ENCODE peak calls at places on chromosomes 7 and 10, in nine cellular contexts. One of them, this sample, is unnamed. For H3K4me1, the result is how much of the 10 kb centered on the place peaks cover.

GRCh38 chr7:151047979-151048763 is at the start of gene ASIC3:
- DNase-seq in A673: no peak
- DNase-seq in fibroblast of lung: no peak
- DNase-seq in mammary epithelial cell: no peak
- DNase-seq in endodermal cell: no peak
- DNase-seq in heart right ventricle: no peak
- DNase-seq in H9: no peak
- DNase-seq in K562: no peak
- DNase-seq in ovary: no peak
- DNase-seq in this sample: no peak

GRCh38 chr7:158492372-158492771 is 95.3 kb downstream of the PTPRN2 start:
- DNase-seq in fibroblast of lung: no peak
- DNase-seq in A673: no peak
- DNase-seq in ovary: no peak
- DNase-seq in endodermal cell: no peak
- DNase-seq in heart right ventricle: no peak
- DNase-seq in K562: no peak
- DNase-seq in H9: no peak
- DNase-seq in mammary epithelial cell: no peak
- DNase-seq in this sample: no peak

GRCh38 chr7:11458736-11459483 is 373.1 kb downstream of the THSD7A start:
- DNase-seq in K562: no peak
- DNase-seq in ovary: no peak
- DNase-seq in mammary epithelial cell: peak
- DNase-seq in endodermal cell: no peak
- DNase-seq in H9: no peak
- DNase-seq in A673: peak
- DNase-seq in heart right ventricle: no peak
- DNase-seq in fibroblast of lung: peak
- DNase-seq in this sample: no peak

GRCh38 chr7:27110977-27111752 is 8.7 kb upstream of the HOXA2 start:
- DNase-seq in A673: no peak
- DNase-seq in ovary: no peak
- DNase-seq in K562: no peak
- DNase-seq in heart right ventricle: no peak
- DNase-seq in fibroblast of lung: peak
- DNase-seq in H9: no peak
- DNase-seq in endodermal cell: no peak
- DNase-seq in mammary epithelial cell: peak
- DNase-seq in this sample: no peak

GRCh38 chr7:27700501-27700900 is 37.8 kb upstream of the HIBADH start:
- DNase-seq in A673: no peak
- DNase-seq in K562: no peak
- DNase-seq in H9: no peak
- DNase-seq in ovary: no peak
- DNase-seq in fibroblast of lung: no peak
- DNase-seq in mammary epithelial cell: no peak
- DNase-seq in heart right ventricle: no peak
- DNase-seq in endodermal cell: no peak
- DNase-seq in this sample: no peak

GRCh38 chr7:37376386-37376785 is 72.3 kb downstream of the ELMO1 start:
- DNase-seq in ovary: no peak
- DNase-seq in fibroblast of lung: no peak
- DNase-seq in mammary epithelial cell: peak
- DNase-seq in A673: no peak
- DNase-seq in K562: no peak
- DNase-seq in heart right ventricle: no peak
- DNase-seq in H9: no peak
- DNase-seq in endodermal cell: no peak
- DNase-seq in this sample: no peak

GRCh38 chr7:4549681-4550080 is 132.4 kb upstream of the FOXK1 start:
- DNase-seq in heart right ventricle: peak
- DNase-seq in endodermal cell: peak
- DNase-seq in ovary: no peak
- DNase-seq in fibroblast of lung: no peak
- DNase-seq in H9: no peak
- DNase-seq in K562: no peak
- DNase-seq in mammary epithelial cell: no peak
- DNase-seq in A673: no peak
- DNase-seq in this sample: peak

GRCh38 chr10:79400567-79401004 is 44.8 kb downstream of the ZCCHC24 start:
- DNase-seq in endodermal cell: peak
- DNase-seq in K562: peak
- DNase-seq in ovary: peak
- DNase-seq in mammary epithelial cell: no peak
- DNase-seq in fibroblast of lung: no peak
- DNase-seq in A673: peak
- DNase-seq in H9: peak
- DNase-seq in heart right ventricle: peak
- DNase-seq in this sample: peak

GRCh38 chr10:44963772-44964633 is 4.4 kb downstream of the RASSF4 start:
- DNase-seq in A673: no peak
- DNase-seq in endodermal cell: no peak
- DNase-seq in fibroblast of lung: peak
- DNase-seq in mammary epithelial cell: no peak
- DNase-seq in H9: peak
- DNase-seq in ovary: no peak
- DNase-seq in heart right ventricle: peak
- DNase-seq in K562: no peak
- DNase-seq in this sample: peak

GRCh38 chr10:31148955-31149354 is 117.3 kb upstream of the ZNF438 start:
- DNase-seq in ovary: no peak
- DNase-seq in K562: no peak
- DNase-seq in H9: no peak
- DNase-seq in heart right ventricle: no peak
- DNase-seq in endodermal cell: no peak
- DNase-seq in mammary epithelial cell: no peak
- DNase-seq in fibroblast of lung: no peak
- DNase-seq in A673: peak
- DNase-seq in this sample: no peak

GRCh38 chr10:79390551-79391229 is 43.4 kb downstream of the PPIF start:
- DNase-seq in heart right ventricle: peak
- DNase-seq in mammary epithelial cell: no peak
- DNase-seq in K562: peak
- DNase-seq in endodermal cell: peak
- DNase-seq in H9: peak
- DNase-seq in A673: no peak
- DNase-seq in ovary: peak
- DNase-seq in fibroblast of lung: no peak
- DNase-seq in this sample: peak

GRCh38 chr10:13528138-13528874 is 508 bp downstream of the BEND7 start:
- DNase-seq in H9: no peak
- DNase-seq in fibroblast of lung: no peak
- DNase-seq in K562: peak
- DNase-seq in ovary: peak
- DNase-seq in endodermal cell: peak
- DNase-seq in mammary epithelial cell: no peak
- DNase-seq in heart right ventricle: peak
- DNase-seq in A673: peak
- DNase-seq in this sample: peak

GRCh38 chr10:71981024-71981867 is 17.1 kb downstream of the CHST3 start:
- DNase-seq in A673: peak
- DNase-seq in heart right ventricle: no peak
- DNase-seq in fibroblast of lung: peak
- DNase-seq in endodermal cell: no peak
- DNase-seq in K562: no peak
- DNase-seq in mammary epithelial cell: peak
- DNase-seq in ovary: peak
- DNase-seq in H9: no peak
- DNase-seq in this sample: no peak

GRCh38 chr10:71979692-71980062 is 15.5 kb downstream of the CHST3 start:
- DNase-seq in fibroblast of lung: no peak
- DNase-seq in ovary: no peak
- DNase-seq in endodermal cell: no peak
- DNase-seq in K562: no peak
- DNase-seq in heart right ventricle: no peak
- DNase-seq in mammary epithelial cell: no peak
- DNase-seq in H9: no peak
- DNase-seq in A673: no peak
- DNase-seq in this sample: no peak

GRCh38 chr10:71981868-71982230 is 17.7 kb downstream of the CHST3 start:
- DNase-seq in mammary epithelial cell: no peak
- DNase-seq in heart right ventricle: no peak
- DNase-seq in endodermal cell: no peak
- DNase-seq in H9: no peak
- DNase-seq in K562: no peak
- DNase-seq in A673: no peak
- DNase-seq in ovary: no peak
- DNase-seq in fibroblast of lung: no peak
- DNase-seq in this sample: no peak

GRCh38 chr10:71978988-71979691 is 14.9 kb downstream of the CHST3 start:
- DNase-seq in ovary: peak
- DNase-seq in mammary epithelial cell: no peak
- DNase-seq in K562: no peak
- DNase-seq in fibroblast of lung: no peak
- DNase-seq in A673: no peak
- DNase-seq in heart right ventricle: no peak
- DNase-seq in endodermal cell: no peak
- DNase-seq in H9: no peak
- DNase-seq in this sample: peak

GRCh38 chr10:71980181-71981023 is 16.2 kb downstream of the CHST3 start:
- DNase-seq in H9: no peak
- DNase-seq in mammary epithelial cell: no peak
- DNase-seq in A673: no peak
- DNase-seq in heart right ventricle: no peak
- DNase-seq in endodermal cell: no peak
- DNase-seq in ovary: no peak
- DNase-seq in K562: peak
- DNase-seq in fibroblast of lung: no peak
- DNase-seq in this sample: no peak
- TF ChIP-seq CTCF in H9: no peak
- TF ChIP-seq CTCF in mammary epithelial cell: no peak
- TF ChIP-seq CTCF in A673: no peak
- TF ChIP-seq CTCF in heart right ventricle: no peak
- TF ChIP-seq CTCF in endodermal cell: no peak
- TF ChIP-seq CTCF in ovary: no peak
- TF ChIP-seq CTCF in K562: no peak
- TF ChIP-seq CTCF in fibroblast of lung: no peak
- TF ChIP-seq CTCF in this sample: no peak

DNA sequence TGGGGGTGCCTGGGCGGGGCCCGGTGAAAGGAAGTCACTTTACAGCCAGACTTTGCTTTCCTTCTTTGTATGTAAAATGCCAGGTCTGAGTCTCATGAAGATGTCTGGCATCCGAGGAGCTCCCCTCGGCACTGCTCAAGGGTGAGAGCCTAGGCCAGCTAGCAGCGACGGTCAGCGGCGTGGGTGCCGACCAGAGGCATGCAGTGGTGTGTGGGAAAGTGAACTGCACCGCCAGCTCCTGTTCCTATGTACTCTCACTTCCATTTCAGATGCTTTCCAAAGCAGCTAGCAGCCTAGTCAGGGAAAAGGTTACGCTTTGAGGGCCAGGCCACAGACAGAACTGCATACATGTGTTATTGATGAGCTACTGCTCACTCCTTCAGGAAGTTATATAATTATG is 172.8 kb downstream of the ZMYND11 start:
- DNase-seq in fibroblast of lung: no peak
- DNase-seq in K562: no peak
- DNase-seq in heart right ventricle: no peak
- DNase-seq in mammary epithelial cell: no peak
- DNase-seq in ovary: no peak
- DNase-seq in endodermal cell: no peak
- DNase-seq in A673: no peak
- DNase-seq in H9: no peak
- DNase-seq in this sample: no peak
- H3K27ac ChIP-seq in fibroblast of lung: no peak
- H3K27ac ChIP-seq in K562: no peak
- H3K27ac ChIP-seq in heart right ventricle: no peak
- H3K27ac ChIP-seq in mammary epithelial cell: no peak
- H3K27ac ChIP-seq in ovary: no peak
- H3K27ac ChIP-seq in endodermal cell: no peak
- H3K27ac ChIP-seq in A673: peak
- H3K27ac ChIP-seq in H9: no peak
- H3K27ac ChIP-seq in this sample: no peak

GRCh38 chr7:44043902-44044301 is 600 bp upstream of the DBNL start:
- DNase-seq in K562: peak
- DNase-seq in heart right ventricle: no peak
- DNase-seq in ovary: peak
- DNase-seq in A673: no peak
- DNase-seq in fibroblast of lung: no peak
- DNase-seq in mammary epithelial cell: no peak
- DNase-seq in endodermal cell: peak
- DNase-seq in H9: no peak
- DNase-seq in this sample: no peak

GRCh38 chr7:44048031-44048795 is 3.7 kb downstream of the DBNL start:
- DNase-seq in ovary: peak
- DNase-seq in mammary epithelial cell: no peak
- DNase-seq in K562: no peak
- DNase-seq in endodermal cell: peak
- DNase-seq in H9: peak
- DNase-seq in A673: no peak
- DNase-seq in heart right ventricle: no peak
- DNase-seq in fibroblast of lung: no peak
- DNase-seq in this sample: no peak

GRCh38 chr7:44045226-44046014 is 918 bp downstream of the DBNL start:
- DNase-seq in H9: peak
- DNase-seq in heart right ventricle: no peak
- DNase-seq in A673: no peak
- DNase-seq in endodermal cell: no peak
- DNase-seq in ovary: no peak
- DNase-seq in mammary epithelial cell: no peak
- DNase-seq in K562: peak
- DNase-seq in fibroblast of lung: no peak
- DNase-seq in this sample: no peak

GRCh38 chr7:44044315-44045225 is at the start of gene DBNL:
- DNase-seq in heart right ventricle: peak
- DNase-seq in mammary epithelial cell: peak
- DNase-seq in ovary: peak
- DNase-seq in fibroblast of lung: peak
- DNase-seq in A673: peak
- DNase-seq in K562: peak
- DNase-seq in H9: peak
- DNase-seq in endodermal cell: peak
- DNase-seq in this sample: peak

GRCh38 chr7:44046321-44047061 is 2.0 kb downstream of the DBNL start:
- DNase-seq in ovary: peak
- DNase-seq in heart right ventricle: no peak
- DNase-seq in fibroblast of lung: no peak
- DNase-seq in A673: no peak
- DNase-seq in endodermal cell: peak
- DNase-seq in H9: no peak
- DNase-seq in K562: peak
- DNase-seq in mammary epithelial cell: no peak
- DNase-seq in this sample: no peak
- H3K4me1 ChIP-seq in ovary: under half
- H3K4me1 ChIP-seq in heart right ventricle: under half
- H3K4me1 ChIP-seq in fibroblast of lung: under half
- H3K4me1 ChIP-seq in A673: under half
- H3K4me1 ChIP-seq in endodermal cell: under half
- H3K4me1 ChIP-seq in H9: under half
- H3K4me1 ChIP-seq in K562: under half
- H3K4me1 ChIP-seq in mammary epithelial cell: under half
- H3K4me1 ChIP-seq in this sample: under half

DNA sequence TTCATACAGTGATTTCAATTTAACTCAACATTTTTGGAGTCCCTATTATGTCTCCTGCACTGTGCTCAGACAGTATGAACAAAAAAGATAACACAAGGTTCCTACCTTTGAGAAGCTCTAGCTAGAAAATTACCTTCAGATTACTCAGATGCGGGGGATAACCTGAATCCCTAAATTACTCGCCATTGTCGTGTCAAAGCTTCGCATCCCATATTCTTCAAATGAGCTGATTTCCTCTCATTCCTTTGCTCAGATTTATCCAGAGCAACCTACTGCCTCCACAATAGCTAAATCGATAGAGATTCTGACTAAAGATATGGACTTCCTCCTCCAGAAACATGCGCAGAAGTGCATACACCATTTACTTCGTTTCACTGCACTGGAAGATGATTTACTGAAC is 42.6 kb downstream of the ZNF800 start:
- DNase-seq in fibroblast of lung: no peak
- DNase-seq in mammary epithelial cell: no peak
- DNase-seq in endodermal cell: no peak
- DNase-seq in heart right ventricle: no peak
- DNase-seq in H9: no peak
- DNase-seq in K562: no peak
- DNase-seq in ovary: no peak
- DNase-seq in A673: no peak
- DNase-seq in this sample: no peak
- TF ChIP-seq CTCF in fibroblast of lung: no peak
- TF ChIP-seq CTCF in mammary epithelial cell: no peak
- TF ChIP-seq CTCF in endodermal cell: no peak
- TF ChIP-seq CTCF in heart right ventricle: no peak
- TF ChIP-seq CTCF in H9: no peak
- TF ChIP-seq CTCF in K562: no peak
- TF ChIP-seq CTCF in ovary: no peak
- TF ChIP-seq CTCF in A673: no peak
- TF ChIP-seq CTCF in this sample: no peak

This sample was measured in heart left ventricle.